ENCODE peak calls at places on chromosomes 16 and 17, in eight cellular contexts. L is iPS-NIHi11; Z is fibroblast of lung; W is D341Med; N is activated naive CD8-positive, alpha-beta T cell treated with anti-CD3 and anti-CD28 coated beads, Interleukin-2, amount 50 U/mL, for 24 hours; O is MM.1S; I is kidney tubule cell; F is amygdala. X is an unnamed sample.

GRCh38 chr17:5948811-5949210 is 121.4 kb upstream of the WSCD1 start:
- DNase-seq in L (no peak), Z (no peak), W (no peak), N (no peak), O (no peak), I (no peak), F (no peak), X (no peak)

GRCh38 chr16:73086108-73086507 is 38.2 kb upstream of the ZFHX3 start:
- DNase-seq in L (no peak), Z (no peak), W (no peak), N (no peak), O (no peak), I (no peak), F (no peak), X (no peak)

GRCh38 chr17:42613699-42614295 is 4.3 kb downstream of the TUBG1 start:
- DNase-seq in L (no peak), Z (no peak), W (no peak), N (no peak), O (no peak), I (no peak), F (no peak), X (no peak)

GRCh38 chr17:17156107-17156506 is 50.0 kb downstream of the PLD6 start:
- DNase-seq in L (no peak), Z (peak), W (no peak), N (no peak), O (no peak), I (peak), F (no peak), X (no peak)

GRCh38 chr17:77320501-77321256 is 179.9 kb downstream of the SEC14L1 start:
- DNase-seq in L (no peak), Z (peak), W (no peak), N (no peak), O (peak), I (no peak), F (no peak), X (peak)

GRCh38 chr16:73179671-73180370 is 131.9 kb upstream of the ZFHX3 start:
- DNase-seq in L (no peak), Z (peak), W (no peak), N (no peak), O (no peak), I (no peak), F (no peak), X (no peak)

GRCh38 chr17:4550534-4551039 is 4.6 kb downstream of the MYBBP1A start:
- DNase-seq in L (no peak), Z (no peak), W (no peak), N (no peak), O (no peak), I (no peak), F (no peak), X (peak)

GRCh38 chr16:88423448-88423850 is 29.6 kb upstream of the ZFPM1 start:
- DNase-seq in L (no peak), Z (no peak), W (no peak), N (no peak), O (no peak), I (no peak), F (no peak), X (no peak)

GRCh38 chr17:48301002-48301401 is 129.0 kb downstream of the SKAP1 start:
- DNase-seq in L (no peak), Z (no peak), W (no peak), N (no peak), O (no peak), I (no peak), F (no peak), X (no peak)

GRCh38 chr17:57541472-57542394 is 203.4 kb downstream of the CCDC182 start:
- DNase-seq in L (no peak), Z (peak), W (no peak), N (no peak), O (no peak), I (no peak), F (no peak), X (no peak)

GRCh38 chr16:67533024-67533560 is 4.5 kb downstream of the RIPOR1 start:
- DNase-seq in L (no peak), Z (no peak), W (no peak), N (no peak), O (no peak), I (no peak), F (no peak), X (no peak)

GRCh38 chr17:5468075-5468473 is 708 bp downstream of the DHX33 start:
- DNase-seq in L (peak), Z (no peak), W (no peak), N (peak), O (peak), I (no peak), F (no peak), X (no peak)

GRCh38 chr16:66927918-66928649 is 2.7 kb upstream of the RRAD start:
- DNase-seq in L (no peak), Z (no peak), W (no peak), N (peak), O (no peak), I (peak), F (no peak), X (no peak)

GRCh38 chr17:80377798-80378197 is 37.2 kb upstream of the ENDOV start:
- DNase-seq in L (no peak), Z (no peak), W (peak), N (no peak), O (no peak), I (no peak), F (no peak), X (no peak)

GRCh38 chr16:23837553-23838308 is 1.9 kb downstream of the PRKCB start:
- DNase-seq in L (no peak), Z (no peak), W (no peak), N (no peak), O (no peak), I (no peak), F (no peak), X (peak)

GRCh38 chr17:80743181-80743771 is 198.6 kb downstream of the RPTOR start:
- DNase-seq in L (no peak), Z (no peak), W (no peak), N (no peak), O (no peak), I (peak), F (no peak), X (no peak)

GRCh38 chr17:57735707-57736106 is 9.4 kb downstream of the CCDC182 start:
- DNase-seq in L (peak), Z (no peak), W (no peak), N (no peak), O (peak), I (peak), F (no peak), X (peak)

GRCh38 chr17:9684955-9685621 is 39.8 kb downstream of the USP43 start:
- DNase-seq in L (no peak), Z (no peak), W (no peak), N (no peak), O (no peak), I (no peak), F (no peak), X (peak)

GRCh38 chr17:29059281-29059680 is 16.3 kb downstream of the PIPOX start:
- DNase-seq in L (no peak), Z (peak), W (no peak), N (no peak), O (no peak), I (peak), F (no peak), X (no peak)

GRCh38 chr16:85652431-85653221 is 36.1 kb downstream of the GINS2 start:
- DNase-seq in L (no peak), Z (peak), W (peak), N (peak), O (no peak), I (peak), F (no peak), X (peak)

GRCh38 chr17:31269597-31269996 is 27.4 kb downstream of the OMG start:
- DNase-seq in L (peak), Z (peak), W (peak), N (no peak), O (no peak), I (peak), F (no peak), X (peak)

GRCh38 chr17:61313515-61314326 is 85.9 kb upstream of the TBX2 start:
- DNase-seq in L (no peak), Z (no peak), W (no peak), N (no peak), O (no peak), I (no peak), F (no peak), X (peak)

GRCh38 chr17:75238684-75239191 is 22.7 kb downstream of the GGA3 start:
- DNase-seq in L (peak), Z (peak), W (peak), N (peak), O (peak), I (peak), F (no peak), X (peak)